ENCODE peak calls at places on chromosomes 13 and 19, in five cellular contexts. W is stimulated activated CD8-positive, alpha-beta memory T cell treated with anti-CD3 and anti-CD28 coated beads, Interleukin-2, amount 100 ng/mL, for 1 hour; O is thoracic aorta; M is T-helper 9 cell; T is left ventricle myocardium inferior. G is an unnamed sample.

GRCh38 chr19:54373781-54374266 is 9.1 kb upstream of the LAIR1 start:
- DNase-seq in M (no peak), W (no peak), T (no peak), O (no peak), G (no peak)

GRCh38 chr19:53927745-53928144 is 18.7 kb downstream of the CACNG7 start:
- DNase-seq in W (no peak), M (peak), O (no peak), T (no peak), G (no peak)

GRCh38 chr19:913080-913748 is at the start of gene R3HDM4:
- DNase-seq in O (no peak), M (peak), W (peak), T (peak), G (no peak)

GRCh38 chr13:40251343-40252032 is 415.0 kb downstream of the FOXO1 start:
- DNase-seq in O (no peak), W (no peak), M (no peak), T (no peak), G (no peak)

GRCh38 chr13:92984151-92984550 is 242.5 kb upstream of the GPC6 start:
- DNase-seq in M (no peak), W (no peak), T (no peak), O (no peak), G (no peak)

GRCh38 chr19:3954107-3954506 is 16.8 kb downstream of the DAPK3 start:
- DNase-seq in O (no peak), T (peak), W (no peak), M (no peak), G (no peak)

GRCh38 chr13:94292323-94292640 is 187.2 kb downstream of the DCT start:
- DNase-seq in W (no peak), O (no peak), M (no peak), T (no peak), G (no peak)

GRCh38 chr13:100636441-100636840 is 38.2 kb downstream of the TMTC4 start:
- DNase-seq in O (no peak), M (no peak), W (no peak), T (no peak), G (no peak)

GRCh38 chr19:14678199-14678598 is 3.6 kb upstream of the ADGRE3 start:
- DNase-seq in O (no peak), T (no peak), W (no peak), M (no peak), G (no peak)

GRCh38 chr13:111323549-111323948 is 3.1 kb downstream of the TEX29 start:
- DNase-seq in O (no peak), W (no peak), M (no peak), T (no peak), G (no peak)

GRCh38 chr13:67048084-67048792 is 181.9 kb downstream of the PCDH9 start:
- DNase-seq in W (no peak), O (no peak), M (no peak), T (no peak), G (no peak)

GRCh38 chr19:1042689-1043511 is 3.0 kb downstream of the ABCA7 start:
- DNase-seq in T (no peak), O (no peak), M (no peak), W (no peak), G (no peak)

GRCh38 chr13:34035676-34036325 is 217.9 kb downstream of the RFC3 start:
- DNase-seq in W (no peak), T (no peak), O (no peak), M (no peak), G (no peak)

GRCh38 chr13:83007226-83007625 is 875.0 kb downstream of the SLITRK1 start:
- DNase-seq in M (no peak), O (no peak), T (no peak), W (no peak), G (no peak)

GRCh38 chr13:106796280-106797047 is 228.5 kb upstream of the ARGLU1 start:
- DNase-seq in O (no peak), M (no peak), W (no peak), T (no peak), G (no peak)

GRCh38 chr13:50320297-50320862 is 305.1 kb downstream of the KCNRG start:
- DNase-seq in M (no peak), W (no peak), O (no peak), T (no peak), G (no peak)

GRCh38 chr19:39727070-39727800 is 10.6 kb downstream of the CLC start:
- DNase-seq in T (no peak), W (no peak), M (no peak), O (no peak), G (no peak)

GRCh38 chr13:28268800-28269223 is 130.5 kb downstream of the PAN3 start:
- DNase-seq in M (no peak), T (no peak), W (no peak), O (no peak), G (no peak)

GRCh38 chr13:23688336-23688735 is 118.1 kb downstream of the TNFRSF19 start:
- DNase-seq in T (no peak), O (no peak), W (no peak), M (no peak), G (no peak)